ENCODE peak calls at places on chromosomes 4 and X, in nine cellular contexts. One of them, this sample, is unnamed.

GRCh38 chr4:168877407-168877778 is 132.7 kb downstream of the CBR4 start:
- DNase-seq in T-helper 17 cell: no peak
- DNase-seq in osteocyte: no peak
- DNase-seq in iPS DF 19.7: no peak
- DNase-seq in central memory CD8-positive, alpha-beta T cell: no peak
- DNase-seq in Panc1: no peak
- DNase-seq in cardiac muscle cell: no peak
- DNase-seq in NCI-H1436 treated with DMSO at 0.1 percent for 48 hours: no peak
- DNase-seq in AG10803: peak; percentile 37
- DNase-seq in this sample: no peak

GRCh38 chrX:153816821-153817220 is 13.5 kb downstream of the PDZD4 start:
- DNase-seq in T-helper 17 cell: no peak
- DNase-seq in osteocyte: no peak
- DNase-seq in iPS DF 19.7: no peak
- DNase-seq in central memory CD8-positive, alpha-beta T cell: peak; percentile 24
- DNase-seq in Panc1: no peak
- DNase-seq in cardiac muscle cell: no peak
- DNase-seq in NCI-H1436 treated with DMSO at 0.1 percent for 48 hours: no peak
- DNase-seq in AG10803: no peak
- DNase-seq in this sample: no peak

GRCh38 chr4:75623036-75623435 is 7.3 kb downstream of the CDKL2 start:
- DNase-seq in T-helper 17 cell: no peak
- DNase-seq in osteocyte: no peak
- DNase-seq in iPS DF 19.7: no peak
- DNase-seq in central memory CD8-positive, alpha-beta T cell: no peak
- DNase-seq in Panc1: no peak
- DNase-seq in cardiac muscle cell: no peak
- DNase-seq in NCI-H1436 treated with DMSO at 0.1 percent for 48 hours: no peak
- DNase-seq in AG10803: no peak
- DNase-seq in this sample: no peak

GRCh38 chr4:147734496-147734895 is 2.6 kb downstream of the ARHGAP10 start:
- DNase-seq in T-helper 17 cell: no peak
- DNase-seq in osteocyte: no peak
- DNase-seq in iPS DF 19.7: no peak
- DNase-seq in central memory CD8-positive, alpha-beta T cell: no peak
- DNase-seq in Panc1: no peak
- DNase-seq in cardiac muscle cell: no peak
- DNase-seq in NCI-H1436 treated with DMSO at 0.1 percent for 48 hours: no peak
- DNase-seq in AG10803: no peak
- DNase-seq in this sample: no peak

GRCh38 chr4:153438916-153439756 is 27.0 kb upstream of the TMEM131L start:
- DNase-seq in T-helper 17 cell: no peak
- DNase-seq in osteocyte: peak; percentile 27
- DNase-seq in iPS DF 19.7: no peak
- DNase-seq in central memory CD8-positive, alpha-beta T cell: no peak
- DNase-seq in Panc1: no peak
- DNase-seq in cardiac muscle cell: no peak
- DNase-seq in NCI-H1436 treated with DMSO at 0.1 percent for 48 hours: no peak
- DNase-seq in AG10803: no peak
- DNase-seq in this sample: no peak

GRCh38 chr4:109004431-109004830 is 241.6 kb upstream of the ETNPPL start:
- DNase-seq in T-helper 17 cell: no peak
- DNase-seq in osteocyte: no peak
- DNase-seq in iPS DF 19.7: no peak
- DNase-seq in central memory CD8-positive, alpha-beta T cell: no peak
- DNase-seq in Panc1: no peak
- DNase-seq in cardiac muscle cell: no peak
- DNase-seq in NCI-H1436 treated with DMSO at 0.1 percent for 48 hours: no peak
- DNase-seq in AG10803: no peak
- DNase-seq in this sample: no peak

GRCh38 chrX:154463611-154464220 is 5.6 kb downstream of the PLXNA3 start:
- DNase-seq in T-helper 17 cell: no peak
- DNase-seq in osteocyte: no peak
- DNase-seq in iPS DF 19.7: no peak
- DNase-seq in central memory CD8-positive, alpha-beta T cell: no peak
- DNase-seq in Panc1: no peak
- DNase-seq in cardiac muscle cell: no peak
- DNase-seq in NCI-H1436 treated with DMSO at 0.1 percent for 48 hours: no peak
- DNase-seq in AG10803: no peak
- DNase-seq in this sample: no peak

GRCh38 chr4:112377127-112377635 is 80.0 kb downstream of the ALPK1 start:
- DNase-seq in T-helper 17 cell: no peak
- DNase-seq in osteocyte: no peak
- DNase-seq in iPS DF 19.7: no peak
- DNase-seq in central memory CD8-positive, alpha-beta T cell: no peak
- DNase-seq in Panc1: no peak
- DNase-seq in cardiac muscle cell: no peak
- DNase-seq in NCI-H1436 treated with DMSO at 0.1 percent for 48 hours: no peak
- DNase-seq in AG10803: no peak
- DNase-seq in this sample: no peak

GRCh38 chrX:134194915-134195314 is 42.1 kb upstream of the CCDC160 start:
- DNase-seq in T-helper 17 cell: no peak
- DNase-seq in osteocyte: no peak
- DNase-seq in iPS DF 19.7: no peak
- DNase-seq in central memory CD8-positive, alpha-beta T cell: no peak
- DNase-seq in Panc1: no peak
- DNase-seq in cardiac muscle cell: no peak
- DNase-seq in NCI-H1436 treated with DMSO at 0.1 percent for 48 hours: no peak
- DNase-seq in AG10803: no peak
- DNase-seq in this sample: no peak

GRCh38 chr4:78669453-78669852 is 106.7 kb upstream of the BMP2K start:
- DNase-seq in T-helper 17 cell: no peak
- DNase-seq in osteocyte: no peak
- DNase-seq in iPS DF 19.7: no peak
- DNase-seq in central memory CD8-positive, alpha-beta T cell: no peak
- DNase-seq in Panc1: no peak
- DNase-seq in cardiac muscle cell: no peak
- DNase-seq in NCI-H1436 treated with DMSO at 0.1 percent for 48 hours: no peak
- DNase-seq in AG10803: no peak
- DNase-seq in this sample: no peak

GRCh38 chrX:69015564-69016218 is 149.6 kb downstream of the PJA1 start:
- DNase-seq in T-helper 17 cell: no peak
- DNase-seq in osteocyte: peak; percentile 34
- DNase-seq in iPS DF 19.7: no peak
- DNase-seq in central memory CD8-positive, alpha-beta T cell: no peak
- DNase-seq in Panc1: no peak
- DNase-seq in cardiac muscle cell: no peak
- DNase-seq in NCI-H1436 treated with DMSO at 0.1 percent for 48 hours: no peak
- DNase-seq in AG10803: no peak
- DNase-seq in this sample: no peak

GRCh38 chrX:345020-345925 is 26.7 kb upstream of the GTPBP6 start:
- DNase-seq in T-helper 17 cell: no peak
- DNase-seq in osteocyte: peak; percentile 82
- DNase-seq in iPS DF 19.7: no peak
- DNase-seq in central memory CD8-positive, alpha-beta T cell: no peak
- DNase-seq in Panc1: no peak
- DNase-seq in cardiac muscle cell: no peak
- DNase-seq in NCI-H1436 treated with DMSO at 0.1 percent for 48 hours: no peak
- DNase-seq in AG10803: no peak
- DNase-seq in this sample: no peak

GRCh38 chr4:5710962-5711478 is at the start of gene EVC:
- DNase-seq in T-helper 17 cell: no peak
- DNase-seq in osteocyte: peak; percentile 91
- DNase-seq in iPS DF 19.7: no peak
- DNase-seq in central memory CD8-positive, alpha-beta T cell: no peak
- DNase-seq in Panc1: no peak
- DNase-seq in cardiac muscle cell: peak; percentile 76
- DNase-seq in NCI-H1436 treated with DMSO at 0.1 percent for 48 hours: no peak
- DNase-seq in AG10803: peak; percentile 81
- DNase-seq in this sample: no peak

GRCh38 chrX:44903107-44903506 is 30.1 kb downstream of the KDM6A start:
- DNase-seq in T-helper 17 cell: no peak
- DNase-seq in osteocyte: no peak
- DNase-seq in iPS DF 19.7: no peak
- DNase-seq in central memory CD8-positive, alpha-beta T cell: no peak
- DNase-seq in Panc1: peak; percentile 65
- DNase-seq in cardiac muscle cell: no peak
- DNase-seq in NCI-H1436 treated with DMSO at 0.1 percent for 48 hours: no peak
- DNase-seq in AG10803: peak; percentile 70
- DNase-seq in this sample: no peak

GRCh38 chr4:10024303-10024702 is 3.0 kb upstream of the SLC2A9 start:
- DNase-seq in T-helper 17 cell: no peak
- DNase-seq in osteocyte: no peak
- DNase-seq in iPS DF 19.7: no peak
- DNase-seq in central memory CD8-positive, alpha-beta T cell: no peak
- DNase-seq in Panc1: no peak
- DNase-seq in cardiac muscle cell: no peak
- DNase-seq in NCI-H1436 treated with DMSO at 0.1 percent for 48 hours: no peak
- DNase-seq in AG10803: no peak
- DNase-seq in this sample: no peak

GRCh38 chr4:185137233-185137925 is 5.7 kb upstream of the SLC25A4 start:
- DNase-seq in T-helper 17 cell: no peak
- DNase-seq in osteocyte: no peak
- DNase-seq in iPS DF 19.7: no peak
- DNase-seq in central memory CD8-positive, alpha-beta T cell: no peak
- DNase-seq in Panc1: no peak
- DNase-seq in cardiac muscle cell: no peak
- DNase-seq in NCI-H1436 treated with DMSO at 0.1 percent for 48 hours: no peak
- DNase-seq in AG10803: no peak
- DNase-seq in this sample: no peak

GRCh38 chr4:15234101-15234500 is 193.7 kb upstream of the C1QTNF7 start:
- DNase-seq in T-helper 17 cell: no peak
- DNase-seq in osteocyte: no peak
- DNase-seq in iPS DF 19.7: no peak
- DNase-seq in central memory CD8-positive, alpha-beta T cell: no peak
- DNase-seq in Panc1: no peak
- DNase-seq in cardiac muscle cell: no peak
- DNase-seq in NCI-H1436 treated with DMSO at 0.1 percent for 48 hours: no peak
- DNase-seq in AG10803: peak; percentile 69
- DNase-seq in this sample: no peak

GRCh38 chrX:91434351-91435168 is at the start of gene PABPC5:
- DNase-seq in T-helper 17 cell: no peak
- DNase-seq in osteocyte: peak; percentile 95
- DNase-seq in iPS DF 19.7: no peak
- DNase-seq in central memory CD8-positive, alpha-beta T cell: no peak
- DNase-seq in Panc1: no peak
- DNase-seq in cardiac muscle cell: peak; percentile 92
- DNase-seq in NCI-H1436 treated with DMSO at 0.1 percent for 48 hours: no peak
- DNase-seq in AG10803: peak; percentile 88
- DNase-seq in this sample: no peak

This sample was measured in SK-N-MC.